ENCODE peak calls at places on chromosomes 13 and 19, in five cellular contexts. Q is cardiac fibroblast, A is lower leg skin, W is foreskin fibroblast, F is AG04450. Z is an unnamed sample.

GRCh38 chr13:99650410-99650809 is 149.1 kb downstream of the TM9SF2 start:
- DNase-seq in F (no peak), A (no peak), W (no peak), Q (no peak), Z (no peak)

GRCh38 chr13:65943711-65944110 is 1286.4 kb downstream of the PCDH9 start:
- DNase-seq in A (no peak), Q (peak), W (peak), F (no peak), Z (no peak)

GRCh38 chr13:61414686-61415664 is 674 bp downstream of the PCDH20 start:
- DNase-seq in F (no peak), W (no peak), Q (peak), A (no peak), Z (no peak)

GRCh38 chr13:97334690-97335089 is 99.3 kb upstream of the RAP2A start:
- DNase-seq in Q (no peak), F (no peak), A (no peak), W (no peak), Z (no peak)

GRCh38 chr13:69641773-69642172 is 465.9 kb upstream of the ATXN8OS start:
- DNase-seq in F (no peak), W (no peak), Q (no peak), A (no peak), Z (no peak)

GRCh38 chr13:48457578-48458242 is 44.8 kb upstream of the LPAR6 start:
- DNase-seq in W (no peak), F (no peak), A (no peak), Q (no peak), Z (no peak)

GRCh38 chr19:8445488-8446001 is 770 bp downstream of the HNRNPM start:
- DNase-seq in W (peak), F (no peak), Q (peak), A (peak), Z (no peak)

GRCh38 chr19:30224689-30225606 is 147.2 kb upstream of the ZNF536 start:
- DNase-seq in F (no peak), Q (no peak), W (peak), A (no peak), Z (no peak)

GRCh38 chr13:73578251-73578875 is 519.6 kb downstream of the KLF5 start:
- DNase-seq in F (no peak), A (no peak), W (no peak), Q (peak), Z (no peak)

GRCh38 chr13:75762967-75763366 is 126.8 kb downstream of the LMO7 start:
- DNase-seq in A (no peak), F (no peak), W (no peak), Q (no peak), Z (no peak)

GRCh38 chr13:93199856-93200255 is 26.8 kb upstream of the GPC6 start:
- DNase-seq in Q (no peak), A (no peak), F (no peak), W (no peak), Z (no peak)

GRCh38 chr19:32362318-32362691 is 16.9 kb downstream of the ZNF507 start:
- DNase-seq in Q (peak), F (no peak), A (no peak), W (no peak), Z (no peak)

GRCh38 chr13:104616990-104617389 is 1550.8 kb upstream of the SLC10A2 start:
- DNase-seq in A (no peak), F (no peak), W (no peak), Q (no peak), Z (no peak)

GRCh38 chr19:7506385-7507328 is 9.2 kb upstream of the ZNF358 start:
- DNase-seq in A (peak), F (no peak), Q (peak), W (peak), Z (no peak)

GRCh38 chr19:16031872-16032200 is 44.5 kb upstream of the TPM4 start:
- DNase-seq in F (no peak), A (no peak), Q (no peak), W (no peak), Z (no peak)

GRCh38 chr13:100636441-100636840 is 38.2 kb downstream of the TMTC4 start:
- DNase-seq in A (no peak), F (no peak), Q (no peak), W (no peak), Z (no peak)

GRCh38 chr13:26198116-26198515 is 24.0 kb downstream of the RNF6 start:
- DNase-seq in Q (no peak), F (no peak), W (no peak), A (no peak), Z (no peak)

GRCh38 chr19:53881482-53882390 is at the start of gene PRKCG:
- DNase-seq in Q (no peak), W (peak), A (no peak), F (no peak), Z (no peak)

GRCh38 chr19:53878786-53879144 is 3.2 kb upstream of the PRKCG start:
- DNase-seq in F (no peak), Q (peak), A (no peak), W (no peak), Z (no peak)

GRCh38 chr19:53882391-53883050 is 524 bp downstream of the PRKCG start:
- DNase-seq in A (no peak), F (no peak), Q (no peak), W (no peak), Z (no peak)

GRCh38 chr19:53879145-53880037 is 2.6 kb upstream of the PRKCG start:
- DNase-seq in W (peak), A (peak), Q (peak), F (peak), Z (no peak)

DNA sequence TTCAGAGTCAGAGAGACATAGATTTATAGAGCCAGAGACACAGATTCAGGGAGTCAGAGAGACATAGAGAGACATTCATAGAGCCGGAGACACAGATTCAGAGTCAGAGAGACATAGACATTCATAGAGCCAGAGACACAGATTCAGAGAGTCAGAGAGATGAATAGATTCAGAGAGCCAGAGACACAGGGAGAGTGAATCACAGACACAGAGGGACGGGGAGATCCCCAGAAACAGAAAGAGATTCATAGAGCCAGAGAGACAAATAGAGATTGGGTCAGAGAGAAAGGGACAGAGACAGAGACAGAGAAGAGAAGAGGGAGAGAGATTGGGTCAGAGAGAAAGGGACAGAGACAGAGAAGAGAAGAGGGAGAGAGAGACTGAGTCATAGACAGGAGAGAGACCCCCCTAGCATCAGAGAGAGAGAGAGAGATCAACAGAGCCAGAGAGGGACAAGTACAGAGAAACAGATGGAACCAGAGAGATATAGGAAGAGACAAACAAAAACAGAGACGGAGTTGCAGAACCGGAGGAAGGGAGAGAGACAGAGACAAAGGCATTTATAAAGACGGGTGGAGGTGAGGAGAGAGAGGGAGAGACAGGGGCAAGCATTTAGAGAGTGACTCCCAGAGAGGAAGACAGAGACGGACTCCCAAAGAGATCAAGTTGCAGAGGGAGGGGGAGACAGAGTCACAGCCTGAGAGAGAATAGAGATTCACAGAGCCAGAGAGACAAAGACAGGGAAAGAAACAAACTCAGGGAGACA is 1.1 kb upstream of the PRKCG start:
- DNase-seq in W (peak), A (no peak), F (no peak), Q (no peak), Z (no peak)
- H3K4me3 ChIP-seq in W (peak), A (no peak), F (peak), Q (no peak), Z (peak)

DNA sequence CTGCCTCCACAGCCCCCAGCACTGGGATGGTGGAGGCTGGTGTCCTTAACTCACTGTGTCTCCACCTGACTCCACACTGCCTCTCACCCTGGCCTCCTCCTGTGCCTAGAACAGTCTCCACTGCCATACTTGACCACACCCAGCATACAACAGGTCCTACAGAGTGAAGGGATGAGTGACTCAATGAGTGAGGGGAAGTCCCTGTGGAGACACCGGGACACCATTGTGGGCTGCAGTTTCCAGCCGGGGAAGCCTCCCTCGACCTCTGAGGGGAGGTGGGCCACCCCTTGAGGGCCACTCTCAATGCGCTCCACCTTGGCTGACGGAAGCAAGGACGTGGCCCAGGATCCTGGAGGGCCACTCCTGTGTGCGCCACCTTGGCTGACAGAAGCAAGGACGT is 2.8 kb upstream of the ZNF135 start:
- DNase-seq in W (no peak), F (no peak), Q (no peak), A (no peak), Z (no peak)
- TF ChIP-seq CTCF in W (no peak), F (no peak), Q (no peak), A (no peak), Z (no peak)

GRCh38 chr19:18342090-18342632 is 1.8 kb downstream of the PGPEP1 start:
- DNase-seq in Q (no peak), W (no peak), A (no peak), F (no peak), Z (no peak)

GRCh38 chr19:18338471-18339001 is 1.9 kb upstream of the PGPEP1 start:
- DNase-seq in F (no peak), A (no peak), Q (no peak), W (no peak), Z (no peak)

GRCh38 chr19:18340237-18340989 is at the start of gene PGPEP1:
- DNase-seq in Q (peak), W (peak), A (no peak), F (no peak), Z (no peak)

GRCh38 chr19:18340990-18341868 is 831 bp downstream of the PGPEP1 start:
- DNase-seq in Q (peak), W (peak), F (no peak), A (no peak), Z (no peak)

GRCh38 chr19:18339703-18340102 is 695 bp upstream of the PGPEP1 start:
- DNase-seq in Q (peak), F (no peak), A (no peak), W (peak), Z (no peak)
- H3K4me3 ChIP-seq in Q (no peak), F (no peak), A (no peak), W (peak), Z (no peak)

DNA sequence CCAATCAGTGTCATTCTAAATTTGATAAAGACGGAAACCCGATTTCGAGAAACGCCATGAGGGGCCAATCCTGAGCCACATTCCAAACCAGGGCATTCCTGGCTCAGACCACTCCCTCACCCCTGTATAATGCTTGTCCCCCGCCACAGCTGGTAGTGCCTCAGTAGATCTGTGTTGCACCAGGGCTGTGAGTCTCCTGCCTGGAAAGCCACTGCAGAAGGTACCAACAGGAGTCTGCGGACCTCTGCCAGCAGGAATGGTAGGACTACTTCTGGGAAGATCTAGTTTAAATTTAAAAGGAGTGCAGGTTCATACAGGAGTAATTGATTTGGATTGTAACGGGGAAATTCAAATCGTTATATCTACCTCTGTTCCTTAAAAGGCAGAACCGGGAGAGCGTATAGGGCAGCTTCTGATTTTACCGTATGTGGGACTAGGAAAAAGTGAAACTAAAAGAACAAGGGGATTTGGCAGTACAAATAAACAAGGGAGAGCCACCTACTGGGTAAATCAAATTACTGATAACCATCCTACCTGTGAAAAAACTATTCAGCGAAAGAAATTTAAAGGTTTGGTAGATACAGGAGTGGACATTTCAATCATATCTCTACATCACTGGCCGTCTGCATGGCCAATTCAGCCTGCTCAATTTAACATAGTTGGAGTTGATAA is 20.8 kb upstream of the ZNF266 start:
- DNase-seq in W (no peak), F (no peak), A (no peak), Q (no peak), Z (no peak)
- TF ChIP-seq CTCF in W (no peak), F (no peak), A (no peak), Q (no peak), Z (no peak)

DNA sequence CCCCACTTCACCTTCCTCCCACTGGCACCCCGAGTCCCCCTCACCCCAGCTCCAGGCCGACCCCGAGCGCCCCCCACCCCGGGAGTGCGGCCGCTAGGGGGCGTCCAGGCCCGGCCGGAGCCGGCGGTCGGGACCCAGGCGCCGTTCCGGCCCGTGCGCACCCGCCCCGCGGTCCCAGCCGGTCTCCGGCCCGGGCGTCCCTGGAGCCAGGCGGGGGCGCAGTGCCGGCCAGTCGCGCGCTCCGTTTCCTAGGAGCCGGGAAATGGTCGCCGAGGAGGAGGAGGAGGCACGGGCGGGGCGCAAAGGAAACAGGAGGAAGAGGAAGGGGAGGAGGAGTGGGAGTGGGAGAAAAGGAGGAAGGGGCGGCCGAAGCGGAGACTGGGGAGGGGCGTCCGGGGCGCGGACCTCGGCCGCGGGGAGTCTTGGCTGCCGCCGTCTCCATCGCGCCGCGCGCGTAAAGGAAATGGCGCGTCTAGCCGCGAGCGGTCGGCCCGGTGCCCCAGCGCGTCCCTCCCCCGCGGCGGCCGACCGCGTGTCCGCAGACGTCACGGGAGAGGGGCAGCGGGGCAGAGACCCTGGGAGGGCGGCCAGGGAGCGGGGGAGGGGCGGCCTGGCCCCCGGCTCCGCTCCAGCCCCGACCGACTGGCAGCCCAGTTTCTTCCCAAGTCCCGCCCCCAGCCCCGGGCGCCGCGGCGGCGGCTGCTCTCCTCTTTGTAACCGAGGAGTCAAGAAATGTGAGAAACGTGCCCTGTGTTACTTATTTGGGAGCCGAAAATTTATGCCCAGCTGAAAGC is 1.1 kb upstream of the KCTD15 start:
- DNase-seq in Q (peak), A (peak), F (no peak), W (peak), Z (no peak)
- H3K4me3 ChIP-seq in Q (peak), A (peak), F (peak), W (peak), Z (peak)